ENCODE peak calls at places on chromosome 17, in six cellular contexts. O is kidney epithelial cell, J is adipocyte, F is body of pancreas, A is aorta, I is fibroblast of lung. W is an unnamed sample.

GRCh38 chr17:66281671-66282369 is 20.6 kb upstream of the PRKCA start:
- DNase-seq in O (no peak), J (no peak), F (no peak), A (no peak), I (no peak), W (peak; percentile 51)

GRCh38 chr17:8875957-8876356 is 8.5 kb upstream of the PIK3R6 start:
- DNase-seq in O (no peak), J (peak; percentile 6), F (no peak), A (no peak), I (peak; percentile 6), W (peak; percentile 75)

GRCh38 chr17:50586421-50587247 is 26.1 kb downstream of the CACNA1G start:
- DNase-seq in O (no peak), J (no peak), F (no peak), A (no peak), I (no peak), W (no peak)

GRCh38 chr17:40110457-40110856 is 10.1 kb upstream of the NR1D1 start:
- DNase-seq in O (no peak), J (no peak), F (no peak), A (no peak), I (no peak), W (no peak)

GRCh38 chr17:82043507-82043906 is 6.0 kb upstream of the DCXR start:
- DNase-seq in O (no peak), J (no peak), F (no peak), A (no peak), I (no peak), W (no peak)

GRCh38 chr17:72974605-72975232 is 117.8 kb downstream of the SLC39A11 start:
- DNase-seq in O (no peak), J (no peak), F (no peak), A (no peak), I (peak; percentile 46), W (peak; percentile 24)

GRCh38 chr17:8121531-8122390 is 2.1 kb downstream of the HES7 start:
- DNase-seq in O (no peak), J (peak; percentile 82), F (peak; percentile 59), A (peak; percentile 87), I (peak; percentile 72), W (peak; percentile 70)

GRCh38 chr17:52140601-52141000 is 17.9 kb downstream of the CA10 start:
- DNase-seq in O (no peak), J (no peak), F (no peak), A (no peak), I (no peak), W (no peak)

GRCh38 chr17:77312786-77313599 is 172.2 kb downstream of the SEC14L1 start:
- DNase-seq in O (no peak), J (peak; percentile 91), F (peak; percentile 43), A (peak; percentile 88), I (peak; percentile 92), W (peak; percentile 96)

GRCh38 chr17:8629371-8630226 is 926 bp downstream of the MYH10 start:
- DNase-seq in O (no peak), J (peak; percentile 71), F (peak; percentile 36), A (peak; percentile 83), I (peak; percentile 31), W (peak; percentile 62)

GRCh38 chr17:81976332-81977210 is 858 bp upstream of the ASPSCR1 start:
- DNase-seq in O (no peak), J (no peak), F (peak; percentile 74), A (no peak), I (no peak), W (peak; percentile 31)

GRCh38 chr17:59357929-59358328 is 26.5 kb downstream of the YPEL2 start:
- DNase-seq in O (no peak), J (peak; percentile 49), F (no peak), A (no peak), I (no peak), W (peak; percentile 73)

GRCh38 chr17:15411556-15412198 is 55.7 kb downstream of the CDRT4 start:
- DNase-seq in O (no peak), J (no peak), F (no peak), A (no peak), I (peak; percentile 42), W (no peak)

GRCh38 chr17:51425793-51426192 is 165.4 kb downstream of the UTP18 start:
- DNase-seq in O (no peak), J (no peak), F (no peak), A (no peak), I (no peak), W (no peak)

GRCh38 chr17:81238490-81238814 is 403 bp downstream of the TEPSIN start:
- DNase-seq in O (no peak), J (no peak), F (no peak), A (no peak), I (no peak), W (no peak)

GRCh38 chr17:76485569-76485968 is 15.7 kb downstream of the RHBDF2 start:
- DNase-seq in O (no peak), J (no peak), F (peak; percentile 38), A (no peak), I (no peak), W (no peak)

GRCh38 chr17:4220655-4221054 is 43.1 kb downstream of the ANKFY1 start:
- DNase-seq in O (no peak), J (no peak), F (no peak), A (no peak), I (no peak), W (no peak)

GRCh38 chr17:68516732-68517131 is 4.5 kb downstream of the PRKAR1A start:
- DNase-seq in O (no peak), J (no peak), F (no peak), A (no peak), I (no peak), W (no peak)

GRCh38 chr17:78128616-78129384 is at the start of gene TMC6:
- DNase-seq in O (no peak), J (peak; percentile 44), F (peak; percentile 78), A (peak; percentile 79), I (no peak), W (no peak)

GRCh38 chr17:60513014-60513413 is 13.0 kb downstream of the APPBP2 start:
- DNase-seq in O (no peak), J (no peak), F (no peak), A (no peak), I (no peak), W (no peak)

GRCh38 chr17:17826340-17826708 is 10.5 kb downstream of the SREBF1 start:
- DNase-seq in O (no peak), J (no peak), F (no peak), A (no peak), I (no peak), W (no peak)

GRCh38 chr17:12395733-12396354 is 269.8 kb upstream of the MYOCD start:
- DNase-seq in O (no peak), J (peak; percentile 24), F (peak; percentile 23), A (no peak), I (no peak), W (peak; percentile 3)

GRCh38 chr17:10772425-10773380 is 31.2 kb downstream of the TMEM238L start:
- DNase-seq in O (no peak), J (no peak), F (peak; percentile 77), A (no peak), I (peak; percentile 8), W (peak; percentile 35)

GRCh38 chr17:4678448-4679026 is 25.4 kb downstream of the PELP1 start:
- DNase-seq in O (peak; percentile 75), J (peak; percentile 65), F (no peak), A (no peak), I (peak; percentile 66), W (peak; percentile 80)

GRCh38 chr17:74990581-74991105 is 3.2 kb downstream of the CDR2L start:
- DNase-seq in O (no peak), J (no peak), F (no peak), A (no peak), I (no peak), W (no peak)

GRCh38 chr17:83114706-83115105 is 35.3 kb downstream of the METRNL start:
- DNase-seq in O (no peak), J (no peak), F (no peak), A (no peak), I (no peak), W (no peak)

GRCh38 chr17:80947200-80947940 is 44.3 kb upstream of the CHMP6 start:
- DNase-seq in O (no peak), J (no peak), F (no peak), A (peak; percentile 58), I (no peak), W (no peak)

GRCh38 chr17:2120550-2121335 is 65.8 kb downstream of the HIC1 start:
- DNase-seq in O (no peak), J (peak; percentile 85), F (no peak), A (no peak), I (no peak), W (peak; percentile 14)

GRCh38 chr17:2122641-2123302 is 67.9 kb downstream of the HIC1 start:
- DNase-seq in O (no peak), J (peak; percentile 31), F (peak; percentile 36), A (peak; percentile 88), I (peak; percentile 91), W (peak; percentile 23)

GRCh38 chr17:2125013-2125535 is 70.2 kb downstream of the HIC1 start:
- DNase-seq in O (no peak), J (no peak), F (no peak), A (no peak), I (no peak), W (no peak)

GRCh38 chr17:2124391-2124790 is 69.5 kb downstream of the HIC1 start:
- DNase-seq in O (no peak), J (no peak), F (no peak), A (no peak), I (no peak), W (no peak)

GRCh38 chr17:2123467-2124251 is 68.8 kb downstream of the HIC1 start:
- DNase-seq in O (no peak), J (peak; percentile 42), F (no peak), A (no peak), I (no peak), W (peak; percentile 27)
- H3K4me3 ChIP-seq in O (no peak overlapping the region), J (peak overlapping the region; percentile 55), F (no peak overlapping the region), A (no peak overlapping the region), I (no peak overlapping the region), W (no peak overlapping the region)

DNA sequence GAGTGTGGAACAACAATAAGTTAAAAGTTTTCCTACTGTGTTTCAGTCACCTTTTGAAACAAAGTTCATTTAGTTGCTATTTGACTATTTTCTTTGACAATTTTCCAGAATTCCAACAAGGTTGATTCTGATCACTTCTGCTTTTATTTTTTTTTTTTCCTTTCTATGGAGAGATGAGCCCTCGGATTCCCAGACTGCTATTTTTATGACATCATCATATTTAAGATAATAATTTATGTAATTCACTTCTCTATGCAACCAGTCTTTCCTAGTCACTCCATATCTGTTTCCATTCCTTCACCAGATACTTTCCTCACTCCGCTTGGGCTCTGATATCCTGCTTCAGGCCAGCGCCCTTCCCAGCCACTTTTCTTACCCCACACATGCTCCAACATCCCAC is 8.1 kb downstream of the OR4D2 start:
- DNase-seq in O (no peak), J (no peak), F (no peak), A (no peak), I (no peak), W (no peak)
- H3K27me3 ChIP-seq in O (no peaks in the 10 kb centered on the region), J (peaks cover 18% of the 10 kb centered on the region), F (no peaks in the 10 kb centered on the region), A (no peaks in the 10 kb centered on the region), I (no peaks in the 10 kb centered on the region), W (peaks cover 12% of the 10 kb centered on the region)

GRCh38 chr17:41664587-41665565 is 23.8 kb upstream of the EIF1 start:
- DNase-seq in O (no peak), J (no peak), F (no peak), A (no peak), I (no peak), W (no peak)
- H3K4me3 ChIP-seq in O (no peak overlapping the region), J (peak overlapping the region; percentile 82), F (peak overlapping the region; percentile 5), A (no peak overlapping the region), I (no peak overlapping the region), W (peak overlapping the region; percentile 47)

DNA sequence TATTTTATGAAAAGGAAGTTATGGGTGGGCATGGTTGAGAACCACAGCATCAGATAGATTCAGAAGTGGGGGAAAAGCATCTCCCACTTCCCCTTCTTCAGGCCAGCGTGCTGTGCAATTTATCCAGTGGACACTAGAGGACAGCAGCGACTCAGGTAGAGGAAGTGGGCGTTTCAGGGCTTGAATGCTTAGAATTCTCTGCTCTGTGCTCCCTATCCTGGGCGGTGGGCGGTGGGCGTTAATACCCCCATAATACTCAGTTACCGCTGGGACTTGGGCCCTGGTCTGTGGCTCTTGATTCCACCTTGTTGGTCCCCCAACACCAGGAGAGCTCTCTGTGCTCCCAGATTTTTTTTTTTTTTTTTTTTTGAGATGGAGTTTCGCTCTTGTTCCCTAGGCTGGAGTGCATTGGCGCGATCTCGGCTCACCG is 3.7 kb upstream of the LYZL6 start:
- DNase-seq in O (no peak), J (peak; percentile 65), F (peak; percentile 55), A (no peak), I (peak; percentile 33), W (peak; percentile 51)
- H3K27me3 ChIP-seq in O (peaks cover 3% of the 10 kb centered on the region), J (peaks cover 30% of the 10 kb centered on the region), F (no peaks in the 10 kb centered on the region), A (no peaks in the 10 kb centered on the region), I (peaks cover 6% of the 10 kb centered on the region), W (no peaks in the 10 kb centered on the region)